ENCODE peak calls at places on chromosomes 7 and 10, in ten cellular contexts. W is esophagus squamous epithelium, X is lower lobe of right lung, Z is kidney, L is psoas muscle, R is fibroblast of lung, I is A549, N is PC-3, V is PC-9, K is left ventricle myocardium inferior. E is an unnamed sample.

GRCh38 chr7:92296235-92296634 is 50.5 kb downstream of the ANKIB1 start:
- DNase-seq in W (no peak), X (no peak), Z (no peak), L (no peak), R (no peak), I (no peak), N (no peak), V (no peak), K (no peak), E (no peak)

GRCh38 chr10:121559321-121559720 is 38.9 kb downstream of the FGFR2 start:
- DNase-seq in W (no peak), X (no peak), Z (no peak), L (no peak), R (no peak), I (no peak), N (no peak), V (no peak), K (no peak), E (no peak)

GRCh38 chr7:5780801-5781496 is 514 bp downstream of the RNF216 start:
- DNase-seq in W (no peak), X (peak; percentile 67), Z (peak; percentile 84), L (peak; percentile 65), R (peak; percentile 38), I (no peak), N (peak; percentile 21), V (no peak), K (peak; percentile 54), E (peak; percentile 82)

GRCh38 chr7:84175461-84175860 is 19.1 kb downstream of the SEMA3A start:
- DNase-seq in W (no peak), X (no peak), Z (no peak), L (no peak), R (peak; percentile 59), I (no peak), N (no peak), V (no peak), K (no peak), E (no peak)

GRCh38 chr10:99708428-99709010 is 23.4 kb downstream of the COX15 start:
- DNase-seq in W (no peak), X (no peak), Z (no peak), L (no peak), R (peak; percentile 40), I (no peak), N (no peak), V (no peak), K (no peak), E (no peak)

GRCh38 chr7:94577357-94577756 is 67.7 kb downstream of the CASD1 start:
- DNase-seq in W (no peak), X (no peak), Z (no peak), L (no peak), R (no peak), I (no peak), N (no peak), V (no peak), K (no peak), E (no peak)

GRCh38 chr7:127390186-127390816 is 2.2 kb downstream of the ZNF800 start:
- DNase-seq in W (no peak), X (no peak), Z (no peak), L (no peak), R (no peak), I (no peak), N (no peak), V (no peak), K (no peak), E (no peak)

GRCh38 chr7:155256761-155257481 is 40.8 kb upstream of the INSIG1 start:
- DNase-seq in W (no peak), X (no peak), Z (no peak), L (no peak), R (no peak), I (no peak), N (no peak), V (peak; percentile 28), K (no peak), E (no peak)

GRCh38 chr7:149496642-149497391 is 792 bp downstream of the ZNF746 start:
- DNase-seq in W (no peak), X (peak; percentile 76), Z (peak; percentile 88), L (peak; percentile 72), R (peak; percentile 42), I (no peak), N (peak; percentile 23), V (no peak), K (peak; percentile 60), E (peak; percentile 85)

GRCh38 chr10:115539142-115539762 is 446.1 kb downstream of the ATRNL1 start:
- DNase-seq in W (no peak), X (no peak), Z (no peak), L (no peak), R (no peak), I (no peak), N (no peak), V (no peak), K (no peak), E (no peak)

GRCh38 chr7:108045154-108045553 is 42.2 kb upstream of the LAMB1 start:
- DNase-seq in W (no peak), X (no peak), Z (no peak), L (no peak), R (peak; percentile 90), I (no peak), N (no peak), V (no peak), K (no peak), E (no peak)

GRCh38 chr7:114087674-114088539 is 169.1 kb upstream of the PPP1R3A start:
- DNase-seq in W (no peak), X (no peak), Z (no peak), L (no peak), R (peak; percentile 8), I (no peak), N (no peak), V (no peak), K (no peak), E (no peak)

GRCh38 chr7:140723574-140723973 is 27.1 kb downstream of the NDUFB2 start:
- DNase-seq in W (no peak), X (no peak), Z (no peak), L (no peak), R (no peak), I (no peak), N (no peak), V (peak; percentile 6), K (no peak), E (no peak)

GRCh38 chr10:117175901-117176534 is 21.3 kb upstream of the KCNK18 start:
- DNase-seq in W (no peak), X (peak; percentile 77), Z (peak; percentile 82), L (peak; percentile 64), R (peak; percentile 57), I (peak; percentile 78), N (peak; percentile 76), V (peak; percentile 48), K (peak; percentile 76), E (peak; percentile 80)

GRCh38 chr7:89554209-89554608 is 600.1 kb upstream of the STEAP1 start:
- DNase-seq in W (no peak), X (no peak), Z (no peak), L (no peak), R (no peak), I (no peak), N (peak; percentile 4), V (no peak), K (no peak), E (no peak)

GRCh38 chr7:106659963-106660861 is 746 bp downstream of the CCDC71L start:
- DNase-seq in W (peak; percentile 27), X (peak; percentile 92), Z (peak; percentile 92), L (peak; percentile 78), R (peak; percentile 72), I (peak; percentile 92), N (peak; percentile 79), V (peak; percentile 54), K (peak; percentile 75), E (peak; percentile 94)
- TF ChIP-seq CTCF in W (peak; percentile 57), X (peak; percentile 87), Z (peak; percentile 60), L (peak; percentile 67), R (peak; percentile 77), I (peak; percentile 99), N (peak; percentile 80), V (peak; percentile 77), K (peak; percentile 74), E (peak; percentile 79)

DNA sequence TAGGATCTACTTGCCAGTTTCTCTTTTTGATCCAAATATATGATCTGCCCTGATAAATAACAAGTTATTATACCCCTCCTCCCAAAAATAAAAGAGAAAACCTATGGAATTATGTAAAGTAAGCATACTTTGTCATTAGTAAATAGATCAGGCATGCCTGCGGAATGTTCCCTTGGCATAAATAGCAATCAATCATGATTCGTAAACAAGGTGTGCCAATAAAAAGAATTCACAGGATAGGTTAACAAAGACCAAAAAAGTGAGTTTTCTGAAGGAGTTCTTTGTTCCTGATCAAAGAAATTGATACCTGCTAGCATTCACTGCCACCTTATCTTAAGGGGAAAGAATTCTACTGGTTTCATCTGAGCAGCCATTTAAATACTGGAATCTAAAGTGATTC is 11.9 kb downstream of the ITGB1 start:
- DNase-seq in W (no peak), X (no peak), Z (no peak), L (no peak), R (no peak), I (no peak), N (peak; percentile 73), V (peak; percentile 44), K (no peak), E (no peak)
- H3K4me1 ChIP-seq in W (peaks cover 17% of the 10 kb centered on the region), X (peaks cover 84% of the 10 kb centered on the region), Z (peaks cover 10% of the 10 kb centered on the region), L (peaks cover 88% of the 10 kb centered on the region), R (peaks cover 21% of the 10 kb centered on the region), I (peaks cover 98% of the 10 kb centered on the region), N (peaks cover 69% of the 10 kb centered on the region), V (peaks cover 12% of the 10 kb centered on the region), K (peaks cover 98% of the 10 kb centered on the region), E (peaks cover 32% of the 10 kb centered on the region)

DNA sequence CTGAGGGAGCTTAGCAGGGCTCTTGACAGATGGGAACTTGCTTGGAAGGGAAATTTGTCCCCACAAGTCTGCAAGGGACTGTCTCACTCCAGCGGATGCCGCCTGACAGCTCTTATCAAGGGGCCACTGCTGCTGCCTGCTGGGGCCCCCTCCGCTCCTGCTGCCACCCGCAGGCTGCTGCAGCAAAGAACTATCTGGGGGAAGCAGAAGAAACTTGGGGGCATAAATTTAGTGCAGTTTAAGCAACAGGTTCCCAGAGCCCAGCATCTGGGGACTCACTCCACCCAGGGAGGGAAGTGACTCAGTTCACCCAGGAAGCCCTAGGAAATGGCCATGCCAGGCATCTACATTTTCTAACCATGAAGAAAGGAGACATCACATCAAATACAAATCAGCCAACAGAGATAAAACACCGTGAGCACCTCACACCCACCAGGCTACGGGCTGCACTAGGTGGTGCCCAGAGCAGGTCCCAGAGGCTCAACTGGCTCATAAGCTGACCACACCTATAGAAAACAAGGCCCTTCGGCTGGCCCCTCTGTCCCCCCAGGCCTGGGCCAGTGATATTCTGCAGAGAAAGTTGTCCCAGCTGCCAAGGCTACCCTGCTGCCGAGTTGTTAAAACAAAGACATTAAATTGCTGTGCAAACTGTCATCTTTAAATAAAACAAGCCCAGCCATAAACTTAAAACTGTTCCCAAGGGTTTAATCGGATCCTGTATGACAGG is 3.7 kb downstream of the RGS10 start:
- DNase-seq in W (no peak), X (no peak), Z (no peak), L (no peak), R (no peak), I (no peak), N (peak; percentile 31), V (no peak), K (no peak), E (no peak)
- H3K4me3 ChIP-seq in W (no peak overlapping the region), X (no peak overlapping the region), Z (no peak overlapping the region), L (no peak overlapping the region), R (no peak overlapping the region), I (no peak overlapping the region), N (peak overlapping the region; percentile 25), V (peak overlapping the region; percentile 32), K (no peak overlapping the region), E (no peak overlapping the region)

DNA sequence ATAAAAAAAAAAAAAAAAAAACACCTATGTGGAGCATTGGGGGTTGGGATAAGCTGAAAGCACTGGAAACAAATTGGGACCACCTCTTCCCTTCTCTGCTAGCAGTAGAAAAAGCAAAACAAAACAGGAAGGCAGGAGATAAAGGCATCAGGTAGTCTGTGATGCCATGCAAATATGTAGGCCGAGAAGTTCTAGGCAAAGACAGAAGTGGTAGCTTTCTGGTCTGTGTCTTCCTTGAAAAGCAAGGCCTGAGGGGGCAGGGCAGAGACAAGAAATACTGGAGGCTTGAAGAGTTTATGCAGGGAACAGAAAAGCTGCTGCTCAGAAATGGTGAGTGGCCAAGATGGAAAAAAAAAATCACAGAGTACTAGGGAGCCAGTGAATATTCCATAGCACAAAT is 111.1 kb downstream of the ELMO1 start:
- DNase-seq in W (no peak), X (no peak), Z (no peak), L (no peak), R (no peak), I (no peak), N (no peak), V (no peak), K (no peak), E (no peak)
- TF ChIP-seq CTCF in W (no peak), X (no peak), Z (no peak), L (no peak), R (no peak), I (no peak), N (no peak), V (no peak), K (no peak), E (no peak)

E was measured in upper lobe of right lung.